ENCODE peak calls at places on chromosomes 12 and 14, in eight cellular contexts. P is adipocyte, M is left ventricle myocardium inferior, T is gastrocnemius medialis, K is uterus, X is HCT116, A is fibroblast of lung, Q is cardiac muscle cell. Y is an unnamed sample. For H3K4me1 and H3K36me3, the result is how much of the 10 kb centered on the place peaks cover.

GRCh38 chr12:65825573-65826512 is 1.6 kb downstream of the HMGA2 start:
- DNase-seq in X (no peak), K (no peak), T (no peak), P (peak), A (peak), M (no peak), Q (peak), Y (no peak)

GRCh38 chr12:132596016-132596415 is 14.4 kb downstream of the LRCOL1 start:
- DNase-seq in K (no peak), X (no peak), T (no peak), M (no peak), P (peak), A (peak), Q (peak), Y (no peak)

GRCh38 chr12:57519758-57520007 is 631 bp downstream of the DDIT3 start:
- DNase-seq in T (no peak), M (no peak), K (no peak), X (no peak), Q (no peak), A (no peak), P (no peak), Y (no peak)

GRCh38 chr12:62643470-62643869 is 176.8 kb downstream of the MON2 start:
- DNase-seq in K (no peak), T (no peak), M (no peak), Q (no peak), P (no peak), A (peak), X (no peak), Y (no peak)

GRCh38 chr12:70892593-70892992 is 27.9 kb downstream of the PTPRR start:
- DNase-seq in K (no peak), X (no peak), Q (no peak), M (no peak), P (no peak), T (no peak), A (no peak), Y (no peak)

GRCh38 chr14:33081259-33081658 is 142.6 kb downstream of the NPAS3 start:
- DNase-seq in K (no peak), Q (peak), P (no peak), A (no peak), T (no peak), X (no peak), M (no peak), Y (no peak)

GRCh38 chr12:57772429-57773322 is at the start of gene EEF1AKMT3:
- DNase-seq in M (peak), X (no peak), A (peak), P (peak), T (peak), K (peak), Q (peak), Y (peak)

GRCh38 chr12:100199347-100200136 is 1.1 kb upstream of the ACTR6 start:
- DNase-seq in K (peak), A (peak), P (peak), T (peak), M (peak), Q (peak), X (peak), Y (peak)

GRCh38 chr12:108801736-108802665 is 55.4 kb downstream of the SSH1 start:
- DNase-seq in T (peak), K (peak), P (peak), M (peak), Q (peak), A (peak), X (no peak), Y (no peak)

GRCh38 chr12:96882862-96883261 is 24.2 kb upstream of the NEDD1 start:
- DNase-seq in T (no peak), X (no peak), P (peak), Q (no peak), A (peak), K (no peak), M (no peak), Y (no peak)

GRCh38 chr12:39483597-39483996 is 40.7 kb upstream of the KIF21A start:
- DNase-seq in A (no peak), X (no peak), K (no peak), M (no peak), T (no peak), P (no peak), Q (no peak), Y (no peak)

GRCh38 chr12:39538679-39539104 is 80.9 kb downstream of the ABCD2 start:
- DNase-seq in T (no peak), K (no peak), A (no peak), P (no peak), M (no peak), Q (no peak), X (no peak), Y (no peak)

GRCh38 chr12:1758887-1759286 is 61.5 kb upstream of the LRTM2 start:
- DNase-seq in Q (no peak), K (no peak), M (no peak), P (peak), T (no peak), X (no peak), A (no peak), Y (no peak)

GRCh38 chr12:91921555-91921954 is 224.1 kb downstream of the BTG1 start:
- DNase-seq in A (no peak), P (peak), T (no peak), M (no peak), K (no peak), X (no peak), Q (no peak), Y (no peak)

GRCh38 chr12:115963030-115963480 is 314.4 kb downstream of the MED13L start:
- DNase-seq in X (no peak), T (no peak), Q (no peak), P (peak), M (no peak), A (peak), K (no peak), Y (no peak)

GRCh38 chr14:23623962-23624361 is 12.2 kb upstream of the DHRS2 start:
- DNase-seq in Q (no peak), K (no peak), M (no peak), A (no peak), P (no peak), T (no peak), X (no peak), Y (no peak)

GRCh38 chr12:9328065-9328464 is 119.9 kb upstream of the PZP start:
- DNase-seq in T (no peak), P (no peak), X (no peak), K (no peak), A (no peak), Q (no peak), M (no peak), Y (no peak)

GRCh38 chr12:119669744-119670472 is 2.0 kb downstream of the PRKAB1 start:
- DNase-seq in Q (no peak), X (no peak), T (peak), M (no peak), K (no peak), A (no peak), P (peak), Y (no peak)
- H3K4me3 ChIP-seq in Q (no peak), X (no peak), T (no peak), M (peak), K (no peak), A (no peak), P (peak), Y (no peak)

GRCh38 chr14:100306506-100307214 is 416 bp upstream of the SLC25A29 start:
- DNase-seq in K (peak), Q (peak), A (peak), X (peak), T (peak), P (peak), M (peak), Y (peak)
- H3K4me1 ChIP-seq in K (under half), Q (under half), A (under half), X (under half), T (under half), P (under half), M (half or more), Y (under half)

GRCh38 chr12:3033538-3033865 is 43.7 kb upstream of the TSPAN9 start:
- DNase-seq in A (no peak), T (peak), M (no peak), P (no peak), X (no peak), Q (no peak), K (no peak), Y (no peak)
- H3K36me3 ChIP-seq in A (under half), T (under half), M (under half), P (under half), X (under half), Q (under half), K (under half), Y (under half)

GRCh38 chr14:89617142-89617460 is 200.1 kb upstream of the FOXN3 start:
- DNase-seq in P (no peak), K (no peak), M (no peak), X (no peak), A (no peak), T (no peak), Q (no peak), Y (no peak)
- H3K4me3 ChIP-seq in P (peak), K (no peak), M (peak), X (no peak), A (peak), T (peak), Q (peak), Y (peak)

GRCh38 chr12:89385965-89386537 is 33.8 kb upstream of the DUSP6 start:
- DNase-seq in A (no peak), X (no peak), P (no peak), T (no peak), K (no peak), Q (no peak), M (no peak), Y (no peak)
- H3K4me1 ChIP-seq in A (under half), X (under half), P (under half), T (under half), K (under half), Q (half or more), M (half or more), Y (under half)

GRCh38 chr14:91322623-91323022 is 78.1 kb upstream of the GPR68 start:
- DNase-seq in P (no peak), T (no peak), X (no peak), A (no peak), M (no peak), K (no peak), Q (no peak), Y (no peak)
- H3K36me3 ChIP-seq in P (under half), T (under half), X (under half), A (under half), M (under half), K (under half), Q (under half), Y (half or more)

DNA sequence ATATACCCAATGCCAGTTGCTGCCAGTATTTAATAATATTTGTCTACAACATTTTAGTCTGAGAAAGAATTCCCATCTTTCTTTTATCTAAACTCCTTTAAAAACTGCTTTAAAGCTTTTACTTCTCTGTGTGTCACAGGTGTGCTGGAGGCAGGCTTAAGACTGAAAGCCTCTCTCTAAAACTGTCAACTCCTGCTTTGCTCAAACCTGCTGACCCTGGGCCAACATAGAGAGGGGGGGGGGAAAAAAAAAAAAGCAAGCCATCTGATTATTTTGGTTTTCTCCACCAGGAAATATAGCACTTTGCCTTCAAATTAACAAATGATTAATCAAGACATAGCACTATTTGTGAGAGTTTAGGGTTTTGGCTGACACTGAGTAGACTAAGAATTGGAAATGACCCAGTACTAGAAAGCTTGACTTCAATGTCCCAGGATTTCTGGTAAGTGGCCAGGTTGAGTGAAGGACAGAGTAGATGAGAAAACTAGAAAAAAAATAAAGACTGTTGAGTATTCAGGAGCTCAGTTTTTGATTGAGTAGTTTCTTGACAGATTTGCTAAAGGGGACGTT is 357.0 kb upstream of the FLRT2 start:
- DNase-seq in K (no peak), P (no peak), Q (no peak), X (no peak), M (no peak), T (no peak), A (no peak), Y (no peak)
- H3K4me3 ChIP-seq in K (no peak), P (no peak), Q (no peak), X (no peak), M (no peak), T (no peak), A (no peak), Y (no peak)

DNA sequence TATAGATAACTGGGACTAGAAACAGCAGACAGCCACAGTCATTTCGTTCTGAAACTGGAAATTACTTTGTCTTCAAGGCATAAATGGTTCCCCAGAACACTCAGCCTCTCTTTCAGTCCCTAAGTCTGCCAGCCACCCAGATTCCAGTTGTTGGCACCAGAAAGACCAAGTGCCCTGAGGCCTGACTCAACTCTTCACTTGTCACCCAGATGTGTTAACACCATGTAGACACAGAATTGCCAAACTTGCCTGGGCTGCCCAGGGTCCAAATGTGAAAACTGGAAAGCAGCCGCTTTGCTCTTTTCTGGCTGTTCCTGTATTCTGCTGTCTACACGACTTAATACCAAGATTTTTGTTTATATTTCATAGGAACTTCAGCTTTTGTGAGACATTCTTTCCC is 3.0 kb upstream of the LGALS3 start:
- DNase-seq in A (no peak), M (no peak), K (no peak), P (no peak), Q (no peak), X (no peak), T (no peak), Y (no peak)
- H3K4me1 ChIP-seq in A (under half), M (half or more), K (under half), P (under half), Q (under half), X (under half), T (under half), Y (under half)